ENCODE peak calls at places on chromosomes 6 and 20, in five cellular contexts. U is activated CD8-positive, alpha-beta memory T cell treated with anti-CD3 and anti-CD28 coated beads for 4 hours; S is activated CD4-positive, alpha-beta T cell treated with anti-CD3 and anti-CD28 coated beads for 36 hours; I is T follicular helper cell; M is head of caudate nucleus. R is an unnamed sample.
A peak's percentile ranks its signal among the peaks of the same experiment; 100 is the strongest.

GRCh38 chr6:63677282-63677681 is 41.7 kb downstream of the PHF3 start:
- DNase-seq in U (no peak), S (no peak), I (no peak), M (no peak), R (no peak)

GRCh38 chr20:8901237-8902025 is 167.5 kb upstream of the PLCB4 start:
- DNase-seq in U (no peak), S (no peak), I (no peak), M (no peak), R (no peak)

GRCh38 chr20:16574656-16575355 is 1.6 kb upstream of the KIF16B start:
- DNase-seq in U (peak; percentile 56), S (peak; percentile 92), I (peak; percentile 63), M (peak; percentile 92), R (peak; percentile 84)

GRCh38 chr6:40262363-40262762 is 324.8 kb downstream of the LRFN2 start:
- DNase-seq in U (no peak), S (no peak), I (no peak), M (no peak), R (no peak)

GRCh38 chr6:37483917-37484785 is 15.5 kb downstream of the CCDC167 start:
- DNase-seq in U (peak; percentile 48), S (peak; percentile 86), I (peak; percentile 70), M (peak; percentile 85), R (peak; percentile 53)

GRCh38 chr6:106119991-106120390 is 33.9 kb downstream of the PRDM1 start:
- DNase-seq in U (no peak), S (no peak), I (no peak), M (no peak), R (no peak)

GRCh38 chr6:71287038-71287437 is 1.6 kb upstream of the OGFRL1 start:
- DNase-seq in U (no peak), S (no peak), I (no peak), M (no peak), R (no peak)

GRCh38 chr6:163843194-163843593 is 428.7 kb downstream of the QKI start:
- DNase-seq in U (no peak), S (no peak), I (no peak), M (no peak), R (no peak)

GRCh38 chr6:149028767-149029405 is 282.1 kb downstream of the UST start:
- DNase-seq in U (peak; percentile 51), S (peak; percentile 81), I (peak; percentile 57), M (peak; percentile 51), R (no peak)

GRCh38 chr20:4135385-4136077 is 120.2 kb upstream of the RNF24 start:
- DNase-seq in U (no peak), S (peak; percentile 23), I (no peak), M (peak; percentile 56), R (no peak)

GRCh38 chr6:45488269-45488668 is 110.5 kb upstream of the SUPT3H start:
- DNase-seq in U (no peak), S (no peak), I (no peak), M (no peak), R (no peak)

GRCh38 chr6:37102299-37103168 is 67.4 kb upstream of the PIM1 start:
- DNase-seq in U (peak; percentile 41), S (peak; percentile 86), I (peak; percentile 65), M (peak; percentile 80), R (peak; percentile 97)

GRCh38 chr6:169936355-169936975 is 185.0 kb downstream of the ERMARD start:
- DNase-seq in U (no peak), S (no peak), I (no peak), M (no peak), R (no peak)

GRCh38 chr6:38750968-38751615 is 36.0 kb downstream of the DNAH8 start:
- DNase-seq in U (no peak), S (peak; percentile 53), I (no peak), M (no peak), R (no peak)

GRCh38 chr20:59469266-59470252 is 134.8 kb upstream of the PHACTR3 start:
- DNase-seq in U (no peak), S (no peak), I (no peak), M (no peak), R (no peak)

GRCh38 chr6:13038315-13039261 is 289.7 kb downstream of the TBC1D7 start:
- DNase-seq in U (no peak), S (no peak), I (no peak), M (no peak), R (no peak)

GRCh38 chr6:135234492-135234780 is 53.3 kb downstream of the MYB start:
- DNase-seq in U (no peak), S (no peak), I (no peak), M (no peak), R (no peak)

GRCh38 chr20:36179170-36179945 is 24.8 kb downstream of the EPB41L1 start:
- DNase-seq in U (no peak), S (no peak), I (no peak), M (no peak), R (no peak)

GRCh38 chr6:111011360-111012142 is 29.7 kb downstream of the RPF2 start:
- DNase-seq in U (no peak), S (no peak), I (no peak), M (no peak), R (no peak)

GRCh38 chr6:30557683-30557981 is 537 bp downstream of the PRR3 start:
- DNase-seq in U (peak; percentile 50), S (no peak), I (no peak), M (no peak), R (no peak)

GRCh38 chr6:149716584-149716983 is 1.3 kb downstream of the LATS1 start:
- DNase-seq in U (no peak), S (no peak), I (no peak), M (no peak), R (no peak)

GRCh38 chr6:110140650-110141049 is 38.8 kb downstream of the WASF1 start:
- DNase-seq in U (no peak), S (no peak), I (no peak), M (no peak), R (no peak)

GRCh38 chr6:27889628-27890315 is 22.4 kb downstream of the OR2B2 start:
- DNase-seq in U (no peak), S (peak; percentile 29), I (no peak), M (no peak), R (no peak)

GRCh38 chr6:36350681-36351091 is 14.0 kb upstream of the BNIP5 start:
- DNase-seq in U (no peak), S (no peak), I (no peak), M (no peak), R (no peak)

GRCh38 chr20:25750765-25751696 is 54.4 kb upstream of the ZNF337 start:
- DNase-seq in U (peak; percentile 36), S (peak; percentile 82), I (peak; percentile 14), M (peak; percentile 47), R (peak; percentile 53)

GRCh38 chr20:32968833-32969241 is 35.4 kb downstream of the SUN5 start:
- DNase-seq in U (no peak), S (peak; percentile 81), I (no peak), M (peak; percentile 35), R (peak; percentile 67)

GRCh38 chr6:128725271-128726233 is 157.4 kb upstream of the LAMA2 start:
- DNase-seq in U (no peak), S (peak; percentile 40), I (no peak), M (no peak), R (no peak)

GRCh38 chr6:106765496-106765895 is 136.1 kb downstream of the QRSL1 start:
- DNase-seq in U (no peak), S (no peak), I (no peak), M (no peak), R (no peak)

GRCh38 chr6:106451419-106451818 is 90.9 kb downstream of the CRYBG1 start:
- DNase-seq in U (no peak), S (no peak), I (no peak), M (no peak), R (no peak)